ENCODE peak calls at places on chromosomes 2 and 18, in six cellular contexts. D, R, L, A, F and Z are unnamed samples.

GRCh38 chr2:159968282-159968900 is 94.0 kb downstream of the PLA2R1 start:
- DNase-seq in F (peak), D (no peak), R (peak), A (peak), L (peak), Z (peak)

GRCh38 chr2:31239842-31240198 is 5.9 kb downstream of the EHD3 start:
- DNase-seq in F (no peak), L (no peak), D (no peak), A (no peak), R (peak), Z (no peak)

GRCh38 chr18:30920757-30921156 is 121.8 kb downstream of the DSC3 start:
- DNase-seq in A (no peak), R (no peak), D (no peak), F (no peak), L (peak), Z (no peak)

GRCh38 chr2:112691761-112692370 is 29.0 kb upstream of the NT5DC4 start:
- DNase-seq in A (no peak), R (no peak), D (no peak), L (no peak), F (no peak), Z (no peak)

GRCh38 chr2:46298522-46299351 is 1.5 kb downstream of the EPAS1 start:
- DNase-seq in L (peak), D (no peak), A (peak), F (no peak), R (peak), Z (peak)

GRCh38 chr18:32358075-32358474 is 112.6 kb downstream of the GAREM1 start:
- DNase-seq in D (no peak), A (no peak), L (no peak), R (no peak), F (no peak), Z (peak)

GRCh38 chr2:126714191-126714965 is 58.4 kb downstream of the GYPC start:
- DNase-seq in R (no peak), A (no peak), L (no peak), F (no peak), D (no peak), Z (no peak)

GRCh38 chr2:224448236-224448635 is 46.3 kb upstream of the FAM124B start:
- DNase-seq in A (no peak), R (no peak), D (no peak), F (no peak), L (no peak), Z (no peak)

GRCh38 chr2:40556298-40556697 is 104.4 kb upstream of the SLC8A1 start:
- DNase-seq in A (no peak), L (no peak), F (no peak), R (peak), D (no peak), Z (no peak)

GRCh38 chr2:29155578-29155977 is 40.4 kb downstream of the CLIP4 start:
- DNase-seq in D (no peak), L (no peak), F (no peak), R (no peak), A (no peak), Z (no peak)

GRCh38 chr2:40287201-40287600 is 164.7 kb downstream of the SLC8A1 start:
- DNase-seq in F (peak), A (no peak), D (no peak), L (no peak), R (peak), Z (no peak)

GRCh38 chr2:71605781-71606241 is 152.4 kb downstream of the DYSF start:
- DNase-seq in R (no peak), F (no peak), D (no peak), L (no peak), A (peak), Z (no peak)

GRCh38 chr2:182132605-182133004 is 147.0 kb downstream of the PPP1R1C start:
- DNase-seq in A (no peak), D (no peak), F (no peak), L (no peak), R (peak), Z (peak)

GRCh38 chr18:2606335-2606734 is 35.0 kb downstream of the NDC80 start:
- DNase-seq in D (no peak), A (no peak), F (no peak), R (no peak), L (no peak), Z (no peak)

GRCh38 chr2:24083567-24084385 is 858 bp downstream of the TP53I3 start:
- DNase-seq in R (peak), D (peak), L (peak), F (peak), A (no peak), Z (peak)

GRCh38 chr2:18077724-18078123 is 199.3 kb downstream of the KCNS3 start:
- DNase-seq in A (no peak), R (peak), D (no peak), L (peak), F (no peak), Z (no peak)

GRCh38 chr2:73265298-73266060 is 18.8 kb downstream of the FBXO41 start:
- DNase-seq in F (no peak), L (no peak), D (no peak), A (no peak), R (no peak), Z (no peak)

GRCh38 chr2:95260028-95261023 is 13.9 kb upstream of the PROM2 start:
- DNase-seq in F (no peak), R (peak), A (no peak), D (no peak), L (no peak), Z (no peak)

GRCh38 chr2:37387143-37387835 is 42.9 kb downstream of the QPCT start:
- DNase-seq in D (no peak), R (peak), L (peak), F (no peak), A (no peak), Z (no peak)

GRCh38 chr2:240868286-240869108 is at the start of gene AGXT:
- DNase-seq in R (no peak), F (peak), A (no peak), D (no peak), L (no peak), Z (no peak)

GRCh38 chr2:84373391-84373790 is 85.7 kb downstream of the SUCLG1 start:
- DNase-seq in A (no peak), D (no peak), F (no peak), R (no peak), L (no peak), Z (peak)

GRCh38 chr2:239809391-239809790 is 215.8 kb downstream of the NDUFA10 start:
- DNase-seq in L (no peak), A (no peak), R (no peak), F (no peak), D (no peak), Z (no peak)

GRCh38 chr2:118855451-118856279 is 8.2 kb upstream of the EN1 start:
- DNase-seq in L (peak), R (peak), D (peak), F (peak), A (peak), Z (peak)

GRCh38 chr18:79139206-79139605 is 70.0 kb downstream of the ATP9B start:
- DNase-seq in L (no peak), R (no peak), F (no peak), D (peak), A (no peak), Z (no peak)

GRCh38 chr2:15050483-15050882 is 418.0 kb downstream of the LRATD1 start:
- DNase-seq in L (peak), A (no peak), D (no peak), F (peak), R (no peak), Z (peak)